ENCODE peak calls at places on chromosomes 16 and 17, in four cellular contexts. A, B, I and W are unnamed samples.

GRCh38 chr17:78738245-78738644 is 43.8 kb downstream of the CYTH1 start:
- DNase-seq in B (no peak), A (no peak), I (no peak), W (no peak)

GRCh38 chr16:22206847-22207714 is 1.0 kb downstream of the EEF2K start:
- DNase-seq in I (no peak), A (peak; percentile 31), B (peak; percentile 64), W (peak; percentile 33)

GRCh38 chr17:74882517-74883240 is 9.9 kb upstream of the FDXR start:
- DNase-seq in B (no peak), I (no peak), A (no peak), W (no peak)

GRCh38 chr17:2795412-2796163 is 650 bp upstream of the RAP1GAP2 start:
- DNase-seq in B (no peak), I (no peak), A (no peak), W (no peak)

GRCh38 chr16:81639931-81640680 is 139.0 kb upstream of the PLCG2 start:
- DNase-seq in I (no peak), B (no peak), A (no peak), W (no peak)

GRCh38 chr17:44333371-44333770 is 8.7 kb upstream of the SLC25A39 start:
- DNase-seq in B (no peak), I (no peak), A (no peak), W (no peak)

GRCh38 chr17:81991684-81992513 is 14.5 kb downstream of the ASPSCR1 start:
- DNase-seq in B (no peak), I (peak; percentile 98), A (no peak), W (no peak)

GRCh38 chr17:82287849-82288601 is 14.5 kb upstream of the CSNK1D start:
- DNase-seq in I (peak; percentile 97), B (peak; percentile 66), A (no peak), W (peak; percentile 85)

DNA sequence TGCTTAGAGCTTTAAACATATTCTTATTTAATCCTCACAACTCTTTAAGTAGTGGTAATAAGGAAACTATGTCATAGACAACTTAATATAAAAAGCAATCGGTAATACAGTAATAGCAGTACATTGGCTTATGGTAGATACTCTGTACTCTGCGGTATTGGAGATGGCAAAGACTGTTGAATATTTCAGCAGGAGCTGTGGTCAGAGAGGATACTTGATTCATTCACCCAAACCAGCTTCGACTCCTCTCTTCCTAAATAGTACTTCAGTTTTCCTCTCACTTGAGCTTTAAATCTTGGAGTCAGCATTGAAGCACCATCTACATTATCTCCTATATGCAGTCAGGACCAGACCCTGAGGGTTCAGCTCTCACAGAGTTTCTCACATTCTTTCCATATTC is 169.3 kb downstream of the CYB561 start:
- DNase-seq in B (no peak), A (no peak), I (no peak), W (no peak)
- TF ChIP-seq SMC3 in B (no peak), A (no peak), I (no peak), W (no peak)

GRCh38 chr17:67359960-67360817 is 6.2 kb downstream of the PSMD12 start:
- DNase-seq in I (no peak), B (peak; percentile 58), A (no peak), W (peak; percentile 40)
- TF ChIP-seq HDAC2 in I (no peak), B (no peak), A (no peak), W (no peak)

DNA sequence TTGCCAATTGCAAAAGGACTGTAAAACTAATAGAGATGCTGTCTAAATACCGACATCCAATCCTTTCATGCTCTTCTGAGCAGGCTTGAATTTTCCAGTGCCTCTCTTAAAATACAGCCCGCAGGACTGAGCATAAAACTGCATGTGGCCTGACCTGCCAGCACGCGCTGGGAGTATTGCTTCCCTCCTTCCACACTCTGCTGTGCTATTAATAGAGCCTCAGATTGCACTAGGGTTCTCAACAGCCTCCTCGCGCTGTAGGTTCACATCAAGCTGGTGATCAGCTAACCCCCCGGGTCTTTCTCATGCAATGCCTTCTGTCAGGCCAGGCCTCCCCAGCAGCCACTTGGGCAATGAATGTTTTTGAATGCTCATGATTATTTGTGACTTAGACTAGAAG is 14.2 kb upstream of the MSI2 start:
- DNase-seq in A (no peak), B (no peak), I (no peak), W (no peak)
- TF ChIP-seq SMC3 in A (no peak), B (no peak), I (no peak), W (no peak)

GRCh38 chr17:38434178-38434665 is 6.0 kb downstream of the ARHGAP23 start:
- DNase-seq in A (no peak), B (no peak), I (no peak), W (no peak)
- TF ChIP-seq HDAC2 in A (no peak), B (no peak), I (no peak), W (no peak)

DNA sequence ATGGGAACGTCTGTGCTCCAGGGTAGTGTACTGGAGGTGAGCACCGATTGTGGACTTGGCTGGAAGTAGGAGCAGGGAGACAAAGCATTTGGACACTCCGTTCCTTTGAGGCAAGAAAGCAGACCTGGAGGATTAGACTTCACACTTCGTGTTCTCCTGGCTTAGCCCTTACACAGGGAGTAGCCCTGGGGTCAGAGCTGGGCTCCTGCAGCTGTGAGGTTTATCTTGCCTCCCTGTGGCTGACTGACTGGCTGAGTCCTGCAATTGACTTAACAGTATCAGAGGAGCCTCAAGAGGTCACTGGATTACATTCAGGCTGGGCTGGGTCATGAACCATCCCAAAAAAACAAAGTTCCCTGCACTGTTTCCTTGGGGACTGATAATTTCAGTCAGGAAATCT is 37.1 kb downstream of the MPRIP start:
- DNase-seq in A (no peak), I (no peak), B (no peak), W (no peak)
- TF ChIP-seq SMC3 in A (no peak), I (no peak), B (no peak), W (no peak)

GRCh38 chr17:77735341-77736206 is 222.9 kb upstream of the TNRC6C start:
- DNase-seq in A (no peak), I (no peak), B (peak; percentile 41), W (no peak)
- TF ChIP-seq HDAC2 in A (no peak), I (no peak), B (no peak), W (no peak)

GRCh38 chr17:52207786-52208185 is 49.3 kb upstream of the CA10 start:
- DNase-seq in I (no peak), B (no peak), A (no peak), W (no peak)

GRCh38 chr17:52202572-52202876 is 44.0 kb upstream of the CA10 start:
- DNase-seq in A (no peak), I (no peak), B (no peak), W (no peak)

GRCh38 chr17:52201764-52202571 is 43.5 kb upstream of the CA10 start:
- DNase-seq in I (no peak), B (no peak), A (no peak), W (no peak)
- TF ChIP-seq SMC3 in I (no peak), B (no peak), A (no peak), W (no peak)

GRCh38 chr17:63222655-63223054 is 223.5 kb downstream of the CYB561 start:
- DNase-seq in B (no peak), I (no peak), A (no peak), W (peak; percentile 14)
- TF ChIP-seq HDAC2 in B (no peak), I (no peak), A (no peak), W (no peak)